ENCODE peak calls at places on chromosome 1, in four cellular contexts. H is testis; U is stimulated activated CD8-positive, alpha-beta memory T cell treated with anti-CD3 and anti-CD28 coated beads, Interleukin-4, amount 100 ng/mL, for 1 hour; Y is GM23338. G is an unnamed sample.
A peak's percentile ranks its signal among the peaks of the same experiment; 100 is the strongest.

GRCh38 chr1:226737819-226738420 is 1.2 kb downstream of the ITPKB start:
- DNase-seq in H (peak; percentile 57), Y (peak; percentile 60), U (no peak), G (no peak)

GRCh38 chr1:203033917-203034316 is 7.6 kb downstream of the PPFIA4 start:
- DNase-seq in Y (no peak), H (peak; percentile 0), U (no peak), G (no peak)

GRCh38 chr1:16181887-16182719 is 26.2 kb upstream of the EPHA2 start:
- DNase-seq in H (peak; percentile 85), Y (peak; percentile 90), U (no peak), G (no peak)

GRCh38 chr1:110387048-110387748 is 3.6 kb downstream of the SLC16A4 start:
- DNase-seq in H (no peak), Y (no peak), U (no peak), G (no peak)

GRCh38 chr1:93016171-93016570 is 54.9 kb upstream of the DIPK1A start:
- DNase-seq in H (no peak), U (no peak), Y (peak; percentile 36), G (no peak)

GRCh38 chr1:21334214-21335087 is 44.2 kb upstream of the ECE1 start:
- DNase-seq in Y (peak; percentile 91), H (peak; percentile 76), U (peak; percentile 69), G (no peak)

GRCh38 chr1:9942399-9942938 is 722 bp downstream of the LZIC start:
- DNase-seq in H (peak; percentile 25), Y (peak; percentile 79), U (no peak), G (peak; percentile 16)

GRCh38 chr1:32755098-32755809 is 52.7 kb upstream of the SYNC start:
- DNase-seq in U (no peak), Y (peak; percentile 83), H (no peak), G (no peak)

GRCh38 chr1:219621047-219621786 is 8.3 kb upstream of the ZC3H11B start:
- DNase-seq in H (peak; percentile 23), Y (no peak), U (no peak), G (no peak)

GRCh38 chr1:34162852-34163766 is 1.9 kb downstream of the CSMD2 start:
- DNase-seq in H (peak; percentile 82), Y (peak; percentile 94), U (no peak), G (peak; percentile 25)

GRCh38 chr1:208977861-208978260 is 605.7 kb upstream of the CAMK1G start:
- DNase-seq in U (no peak), H (no peak), Y (no peak), G (no peak)

GRCh38 chr1:58815069-58815679 is 31.3 kb upstream of the JUN start:
- DNase-seq in H (peak; percentile 83), U (no peak), Y (peak; percentile 89), G (peak; percentile 58)

GRCh38 chr1:25028587-25028909 is 98.5 kb upstream of the RUNX3 start:
- DNase-seq in Y (no peak), H (no peak), U (no peak), G (no peak)

GRCh38 chr1:231806623-231807470 is 180.3 kb downstream of the DISC1 start:
- DNase-seq in H (peak; percentile 38), Y (peak; percentile 94), U (no peak), G (no peak)

GRCh38 chr1:226638001-226638601 is 89.5 kb downstream of the STUM start:
- DNase-seq in U (no peak), Y (no peak), H (peak; percentile 60), G (no peak)

GRCh38 chr1:225427249-225428065 is at the start of gene LBR:
- DNase-seq in H (peak; percentile 34), Y (peak; percentile 77), U (no peak), G (no peak)

GRCh38 chr1:222911866-222912265 is 97.0 kb downstream of the DISP1 start:
- DNase-seq in Y (no peak), U (no peak), H (no peak), G (no peak)

GRCh38 chr1:182595641-182596240 is 6.7 kb upstream of the RNASEL start:
- DNase-seq in H (peak; percentile 83), Y (peak; percentile 86), U (peak; percentile 34), G (peak; percentile 37)

GRCh38 chr1:185767721-185768120 is 33.5 kb downstream of the HMCN1 start:
- DNase-seq in Y (no peak), U (no peak), H (no peak), G (no peak)

GRCh38 chr1:26296340-26297056 is 9.9 kb downstream of the UBXN11 start:
- DNase-seq in H (no peak), Y (no peak), U (no peak), G (no peak)

GRCh38 chr1:235017719-235018118 is 110.9 kb downstream of the TOMM20 start:
- DNase-seq in Y (no peak), U (no peak), H (no peak), G (no peak)

GRCh38 chr1:94679336-94680007 is 137.9 kb upstream of the F3 start:
- DNase-seq in U (no peak), Y (no peak), H (peak; percentile 77), G (no peak)

GRCh38 chr1:174399211-174399610 is 48.6 kb upstream of the GPR52 start:
- DNase-seq in H (no peak), Y (no peak), U (no peak), G (no peak)

GRCh38 chr1:184036517-184036949 is 995 bp downstream of the COLGALT2 start:
- DNase-seq in H (peak; percentile 51), U (no peak), Y (peak; percentile 74), G (no peak)

GRCh38 chr1:15523922-15524282 is at the start of gene CASP9:
- DNase-seq in Y (no peak), H (no peak), U (no peak), G (no peak)

GRCh38 chr1:169460193-169460833 is 25.4 kb downstream of the SLC19A2 start:
- DNase-seq in H (peak; percentile 25), U (no peak), Y (peak; percentile 72), G (no peak)

GRCh38 chr1:76191561-76191960 is 117.0 kb downstream of the ST6GALNAC3 start:
- DNase-seq in U (no peak), H (no peak), Y (no peak), G (no peak)

GRCh38 chr1:33228935-33229487 is 27.3 kb upstream of the ZNF362 start:
- DNase-seq in H (peak; percentile 53), Y (no peak), U (no peak), G (peak; percentile 52)

GRCh38 chr1:51916587-51917405 is 38.3 kb upstream of the NRDC start:
- DNase-seq in Y (no peak), U (no peak), H (no peak), G (no peak)

GRCh38 chr1:117653732-117654484 is 48.1 kb downstream of the TENT5C start:
- DNase-seq in U (no peak), Y (no peak), H (no peak), G (no peak)

GRCh38 chr1:56527548-56528302 is 51.6 kb downstream of the PLPP3 start:
- DNase-seq in U (no peak), H (no peak), Y (peak; percentile 40), G (no peak)

GRCh38 chr1:41810446-41810845 is 108.3 kb downstream of the HIVEP3 start:
- DNase-seq in U (no peak), Y (peak; percentile 76), H (no peak), G (no peak)

GRCh38 chr1:189983156-189983555 is 494.5 kb downstream of the BRINP3 start:
- DNase-seq in Y (no peak), H (no peak), U (no peak), G (no peak)

GRCh38 chr1:175717610-175718195 is 25.7 kb downstream of the TNR start:
- DNase-seq in H (no peak), Y (no peak), U (no peak), G (no peak)

GRCh38 chr1:115771847-115772457 is 3.4 kb upstream of the CASQ2 start:
- DNase-seq in U (no peak), Y (peak; percentile 97), H (peak; percentile 71), G (no peak)

GRCh38 chr1:94871031-94871430 is 50.9 kb downstream of the SLC44A3 start:
- DNase-seq in U (no peak), Y (no peak), H (no peak), G (no peak)

GRCh38 chr1:97647776-97648175 is 273.1 kb downstream of the DPYD start:
- DNase-seq in U (no peak), H (no peak), Y (no peak), G (no peak)

GRCh38 chr1:65360654-65361053 is 51.3 kb downstream of the DNAJC6 start:
- DNase-seq in U (no peak), Y (no peak), H (no peak), G (no peak)